ENCODE peak calls at places on chromosome 13, in eight cellular contexts. R is GM06990; J is activated T-helper 1 cell treated with Interleukin-2 at 50 U/mL for 16 hours; L is effector CD4-positive, alpha-beta T cell; O is NCI-H1105; F is prostate gland; P is stimulated activated CD8-positive, alpha-beta memory T cell treated with anti-CD3 and anti-CD28 coated beads, Interleukin-15, amount 100 ng/mL, for 4 hours; C is hypothalamus. S is an unnamed sample.

GRCh38 chr13:80166352-80166751 is 174.6 kb downstream of the SPRY2 start:
- DNase-seq in R (no peak), J (no peak), L (no peak), O (no peak), F (no peak), P (no peak), C (no peak), S (no peak)

GRCh38 chr13:22162889-22163288 is 492.0 kb downstream of the FGF9 start:
- DNase-seq in R (peak), J (no peak), L (no peak), O (no peak), F (no peak), P (no peak), C (no peak), S (no peak)

GRCh38 chr13:20438801-20439200 is 86.9 kb downstream of the CRYL1 start:
- DNase-seq in R (no peak), J (no peak), L (no peak), O (no peak), F (no peak), P (no peak), C (no peak), S (no peak)

GRCh38 chr13:90622547-90622946 is 724.9 kb upstream of the MIR17HG start:
- DNase-seq in R (no peak), J (no peak), L (no peak), O (no peak), F (no peak), P (no peak), C (no peak), S (no peak)

GRCh38 chr13:105796081-105796480 is 739.4 kb downstream of the EFNB2 start:
- DNase-seq in R (no peak), J (no peak), L (no peak), O (no peak), F (no peak), P (no peak), C (no peak), S (no peak)

GRCh38 chr13:92739306-92739818 is 487.2 kb upstream of the GPC6 start:
- DNase-seq in R (no peak), J (no peak), L (no peak), O (no peak), F (no peak), P (no peak), C (no peak), S (peak)

GRCh38 chr13:80312967-80313366 is 28.0 kb downstream of the SPRY2 start:
- DNase-seq in R (no peak), J (no peak), L (no peak), O (no peak), F (no peak), P (no peak), C (no peak), S (no peak)

GRCh38 chr13:112587767-112588489 is at the start of gene TUBGCP3:
- DNase-seq in R (peak), J (peak), L (peak), O (peak), F (peak), P (peak), C (peak), S (peak)

GRCh38 chr13:51342706-51343105 is 3.2 kb downstream of the SERPINE3 start:
- DNase-seq in R (no peak), J (no peak), L (no peak), O (no peak), F (no peak), P (no peak), C (no peak), S (no peak)

GRCh38 chr13:98445340-98446233 is 131.3 kb downstream of the STK24 start:
- DNase-seq in R (peak), J (peak), L (peak), O (no peak), F (peak), P (peak), C (peak), S (peak)

GRCh38 chr13:29855784-29856183 is 5.4 kb upstream of the UBL3 start:
- DNase-seq in R (no peak), J (no peak), L (no peak), O (no peak), F (no peak), P (no peak), C (no peak), S (no peak)

GRCh38 chr13:21481359-21481758 is 22.3 kb upstream of the ZDHHC20 start:
- DNase-seq in R (no peak), J (no peak), L (no peak), O (no peak), F (no peak), P (no peak), C (no peak), S (no peak)

GRCh38 chr13:66014757-66015156 is 1215.4 kb downstream of the PCDH9 start:
- DNase-seq in R (no peak), J (no peak), L (no peak), O (no peak), F (no peak), P (no peak), C (no peak), S (no peak)

GRCh38 chr13:20217168-20217567 is 15.0 kb downstream of the GJB6 start:
- DNase-seq in R (no peak), J (no peak), L (no peak), O (no peak), F (no peak), P (no peak), C (no peak), S (no peak)

GRCh38 chr13:103539265-103539664 is 473.0 kb upstream of the SLC10A2 start:
- DNase-seq in R (no peak), J (no peak), L (no peak), O (peak), F (no peak), P (no peak), C (no peak), S (peak)

GRCh38 chr13:110662105-110662504 is 43.8 kb downstream of the CARS2 start:
- DNase-seq in R (no peak), J (no peak), L (no peak), O (no peak), F (no peak), P (no peak), C (no peak), S (no peak)

GRCh38 chr13:23695711-23696512 is 125.7 kb downstream of the TNFRSF19 start:
- DNase-seq in R (peak), J (peak), L (peak), O (no peak), F (no peak), P (peak), C (no peak), S (no peak)

GRCh38 chr13:98370806-98371553 is 193.9 kb upstream of the RNF113B start:
- DNase-seq in R (no peak), J (no peak), L (no peak), O (no peak), F (peak), P (no peak), C (no peak), S (no peak)

GRCh38 chr13:100534147-100534818 is 54.3 kb downstream of the GGACT start:
- DNase-seq in R (no peak), J (no peak), L (no peak), O (no peak), F (no peak), P (no peak), C (no peak), S (no peak)

GRCh38 chr13:110001622-110002275 is 215.4 kb upstream of the IRS2 start:
- DNase-seq in R (no peak), J (no peak), L (no peak), O (no peak), F (no peak), P (no peak), C (no peak), S (no peak)

GRCh38 chr13:40401911-40402776 is 264.3 kb downstream of the FOXO1 start:
- DNase-seq in R (peak), J (no peak), L (no peak), O (no peak), F (peak), P (peak), C (no peak), S (no peak)

GRCh38 chr13:51501592-51502205 is 48.9 kb upstream of the INTS6 start:
- DNase-seq in R (no peak), J (no peak), L (no peak), O (no peak), F (no peak), P (no peak), C (no peak), S (no peak)

GRCh38 chr13:113918981-113919646 is 54.8 kb downstream of the C13orf46 start:
- DNase-seq in R (no peak), J (no peak), L (no peak), O (no peak), F (no peak), P (no peak), C (no peak), S (no peak)

GRCh38 chr13:73060251-73061160 is 1.7 kb downstream of the KLF5 start:
- DNase-seq in R (no peak), J (no peak), L (no peak), O (no peak), F (peak), P (no peak), C (no peak), S (no peak)

GRCh38 chr13:114118763-114119123 is 13.7 kb downstream of the RASA3 start:
- DNase-seq in R (no peak), J (no peak), L (no peak), O (no peak), F (no peak), P (no peak), C (no peak), S (no peak)

GRCh38 chr13:39450176-39450575 is 152.8 kb downstream of the LHFPL6 start:
- DNase-seq in R (no peak), J (no peak), L (no peak), O (no peak), F (no peak), P (no peak), C (no peak), S (no peak)

GRCh38 chr13:113182046-113182445 is 23.6 kb downstream of the PROZ start:
- DNase-seq in R (no peak), J (no peak), L (no peak), O (no peak), F (no peak), P (no peak), C (no peak), S (no peak)

GRCh38 chr13:73880365-73880764 is 253.8 kb downstream of the KLF12 start:
- DNase-seq in R (no peak), J (no peak), L (no peak), O (no peak), F (no peak), P (no peak), C (no peak), S (no peak)

GRCh38 chr13:76853481-76853880 is 32.7 kb downstream of the KCTD12 start:
- DNase-seq in R (no peak), J (no peak), L (no peak), O (no peak), F (no peak), P (no peak), C (no peak), S (no peak)

GRCh38 chr13:114148521-114148855 is 16.1 kb upstream of the RASA3 start:
- DNase-seq in R (peak), J (peak), L (peak), O (no peak), F (no peak), P (peak), C (no peak), S (no peak)

GRCh38 chr13:97435794-97436193 is 1.8 kb downstream of the RAP2A start:
- DNase-seq in R (peak), J (no peak), L (no peak), O (no peak), F (no peak), P (no peak), C (no peak), S (no peak)

GRCh38 chr13:50636007-50636704 is 207.3 kb downstream of the DLEU7 start:
- DNase-seq in R (no peak), J (no peak), L (no peak), O (no peak), F (no peak), P (no peak), C (no peak), S (no peak)

S was measured in SK-N-DZ.